ENCODE peak calls at places on chromosome 1, in nine cellular contexts. One of them, this sample, is unnamed.

GRCh38 chr1:215539803-215540575 is 27.1 kb upstream of the KCTD3 start:
- DNase-seq in NCI-H1417: peak; percentile 8
- DNase-seq in BJ: no peak
- DNase-seq in small intestine: peak; percentile 25
- DNase-seq in GM10248: no peak
- DNase-seq in T-cell: no peak
- DNase-seq in T-helper 2 cell: no peak
- DNase-seq in CD8-positive, alpha-beta T cell: no peak
- DNase-seq in left ventricle myocardium superior: no peak
- DNase-seq in this sample: no peak

GRCh38 chr1:24416666-24417391 is 1.2 kb downstream of the NIPAL3 start:
- DNase-seq in T-cell: peak; percentile 63
- DNase-seq in small intestine: peak; percentile 67
- DNase-seq in left ventricle myocardium superior: no peak
- DNase-seq in GM10248: peak; percentile 49
- DNase-seq in NCI-H1417: peak; percentile 24
- DNase-seq in CD8-positive, alpha-beta T cell: peak; percentile 35
- DNase-seq in T-helper 2 cell: peak; percentile 58
- DNase-seq in BJ: peak; percentile 88
- DNase-seq in this sample: no peak

GRCh38 chr1:25074828-25075227 is 144.8 kb upstream of the RUNX3 start:
- DNase-seq in BJ: no peak
- DNase-seq in T-cell: no peak
- DNase-seq in GM10248: no peak
- DNase-seq in NCI-H1417: no peak
- DNase-seq in left ventricle myocardium superior: no peak
- DNase-seq in CD8-positive, alpha-beta T cell: no peak
- DNase-seq in small intestine: no peak
- DNase-seq in T-helper 2 cell: no peak
- DNase-seq in this sample: no peak

GRCh38 chr1:33435096-33435820 is 4.4 kb upstream of the PHC2 start:
- DNase-seq in left ventricle myocardium superior: no peak
- DNase-seq in T-cell: no peak
- DNase-seq in CD8-positive, alpha-beta T cell: no peak
- DNase-seq in NCI-H1417: no peak
- DNase-seq in GM10248: no peak
- DNase-seq in BJ: no peak
- DNase-seq in T-helper 2 cell: no peak
- DNase-seq in small intestine: no peak
- DNase-seq in this sample: no peak

GRCh38 chr1:63005812-63006211 is 221.9 kb downstream of the ATG4C start:
- DNase-seq in GM10248: no peak
- DNase-seq in T-cell: no peak
- DNase-seq in BJ: no peak
- DNase-seq in CD8-positive, alpha-beta T cell: no peak
- DNase-seq in left ventricle myocardium superior: no peak
- DNase-seq in NCI-H1417: no peak
- DNase-seq in small intestine: no peak
- DNase-seq in T-helper 2 cell: no peak
- DNase-seq in this sample: no peak

GRCh38 chr1:165284471-165284870 is 72.0 kb downstream of the LMX1A start:
- DNase-seq in CD8-positive, alpha-beta T cell: no peak
- DNase-seq in GM10248: no peak
- DNase-seq in left ventricle myocardium superior: no peak
- DNase-seq in BJ: no peak
- DNase-seq in T-cell: no peak
- DNase-seq in small intestine: no peak
- DNase-seq in NCI-H1417: peak; percentile 94
- DNase-seq in T-helper 2 cell: no peak
- DNase-seq in this sample: no peak

GRCh38 chr1:220791287-220791686 is 4.6 kb downstream of the MTARC1 start:
- DNase-seq in BJ: no peak
- DNase-seq in GM10248: no peak
- DNase-seq in left ventricle myocardium superior: no peak
- DNase-seq in CD8-positive, alpha-beta T cell: no peak
- DNase-seq in T-helper 2 cell: no peak
- DNase-seq in T-cell: no peak
- DNase-seq in NCI-H1417: peak; percentile 46
- DNase-seq in small intestine: no peak
- DNase-seq in this sample: no peak

GRCh38 chr1:17776426-17776825 is 21.3 kb downstream of the ACTL8 start:
- DNase-seq in small intestine: no peak
- DNase-seq in left ventricle myocardium superior: no peak
- DNase-seq in NCI-H1417: no peak
- DNase-seq in GM10248: no peak
- DNase-seq in BJ: no peak
- DNase-seq in T-cell: no peak
- DNase-seq in T-helper 2 cell: no peak
- DNase-seq in CD8-positive, alpha-beta T cell: no peak
- DNase-seq in this sample: no peak

GRCh38 chr1:230191839-230192238 is 124.8 kb downstream of the GALNT2 start:
- DNase-seq in small intestine: no peak
- DNase-seq in T-helper 2 cell: no peak
- DNase-seq in BJ: no peak
- DNase-seq in GM10248: no peak
- DNase-seq in CD8-positive, alpha-beta T cell: no peak
- DNase-seq in T-cell: no peak
- DNase-seq in NCI-H1417: peak; percentile 6
- DNase-seq in left ventricle myocardium superior: no peak
- DNase-seq in this sample: no peak